ENCODE peak calls at places on chromosomes 3 and 15, in four cellular contexts. G is mammary epithelial cell, T is NCI-H1092 treated with DMSO at 0.1 percent for 48 hours, V is H54. J is an unnamed sample.

GRCh38 chr3:70822777-70823176 is 510.3 kb upstream of the MDFIC2 start:
- DNase-seq in T (peak), V (no peak), G (no peak), J (no peak)

GRCh38 chr3:149806171-149806778 is 6.7 kb upstream of the RNF13 start:
- DNase-seq in T (no peak), G (no peak), V (no peak), J (no peak)

GRCh38 chr15:73982251-73982962 is 9.7 kb downstream of the STOML1 start:
- DNase-seq in V (no peak), G (peak), T (no peak), J (peak)

GRCh38 chr3:123330441-123330991 is 118.4 kb downstream of the ADCY5 start:
- DNase-seq in V (no peak), G (no peak), T (no peak), J (no peak)

GRCh38 chr3:78988324-78988723 is 779.5 kb downstream of the ROBO1 start:
- DNase-seq in T (peak), V (no peak), G (no peak), J (peak)

GRCh38 chr3:30511524-30512278 is 94.7 kb upstream of the TGFBR2 start:
- DNase-seq in G (peak), V (peak), T (no peak), J (peak)

GRCh38 chr3:58088501-58088900 is 80.3 kb downstream of the FLNB start:
- DNase-seq in T (no peak), G (no peak), V (no peak), J (no peak)

GRCh38 chr3:100521439-100521845 is 29.0 kb downstream of the TMEM45A start:
- DNase-seq in T (no peak), G (no peak), V (no peak), J (no peak)

GRCh38 chr3:129621626-129622417 is 15.3 kb upstream of the PLXND1 start:
- DNase-seq in T (no peak), G (no peak), V (no peak), J (no peak)

GRCh38 chr3:141091416-141091815 is 40.3 kb downstream of the SPSB4 start:
- DNase-seq in T (peak), V (no peak), G (no peak), J (no peak)

GRCh38 chr3:180804871-180805430 is 107.5 kb upstream of the FXR1 start:
- DNase-seq in G (peak), V (no peak), T (peak), J (peak)

GRCh38 chr15:65311760-65312159 is 7.3 kb downstream of the RNU5B-1 start:
- DNase-seq in G (no peak), V (no peak), T (no peak), J (no peak)

GRCh38 chr3:50356553-50356952 is 2.8 kb downstream of the TMEM115 start:
- DNase-seq in G (no peak), T (no peak), V (no peak), J (peak)

GRCh38 chr3:135803291-135803690 is 162.2 kb upstream of the PPP2R3A start:
- DNase-seq in G (peak), T (no peak), V (no peak), J (no peak)

GRCh38 chr15:66224946-66225345 is 28.6 kb downstream of the MEGF11 start:
- DNase-seq in G (no peak), T (peak), V (no peak), J (no peak)

GRCh38 chr15:97177135-97177704 is 783.3 kb upstream of the ARRDC4 start:
- DNase-seq in T (peak), G (no peak), V (no peak), J (no peak)

GRCh38 chr3:29285356-29286070 is 4.6 kb downstream of the RBMS3 start:
- DNase-seq in G (peak), V (no peak), T (no peak), J (peak)

GRCh38 chr15:57436166-57436565 is 59.9 kb downstream of the CGNL1 start:
- DNase-seq in T (no peak), V (no peak), G (no peak), J (no peak)

GRCh38 chr3:71701251-71701650 is 24.0 kb downstream of the EIF4E3 start:
- DNase-seq in T (no peak), G (no peak), V (no peak), J (no peak)

GRCh38 chr3:71271616-71272015 is 311.9 kb downstream of the FOXP1 start:
- DNase-seq in G (no peak), V (no peak), T (no peak), J (no peak)

GRCh38 chr3:152200476-152201422 is 68.0 kb upstream of the MBNL1 start:
- DNase-seq in V (no peak), T (no peak), G (no peak), J (no peak)

GRCh38 chr3:19960670-19961069 is 13.8 kb downstream of the RAB5A start:
- DNase-seq in V (no peak), G (no peak), T (no peak), J (no peak)

GRCh38 chr15:50128266-50128665 is 9.2 kb upstream of the ATP8B4 start:
- DNase-seq in T (no peak), G (no peak), V (no peak), J (no peak)

GRCh38 chr3:188119846-188120245 is 34.1 kb upstream of the LPP start:
- DNase-seq in V (no peak), G (no peak), T (no peak), J (no peak)

GRCh38 chr3:67605377-67605776 is 49.0 kb downstream of the SUCLG2 start:
- DNase-seq in V (peak), T (no peak), G (peak), J (peak)

GRCh38 chr3:112931737-112932521 is 43.0 kb downstream of the CD200R1 start:
- DNase-seq in T (no peak), V (no peak), G (no peak), J (no peak)

GRCh38 chr3:103166890-103167289 is 732.1 kb downstream of the ZPLD1 start:
- DNase-seq in V (no peak), G (no peak), T (no peak), J (no peak)

GRCh38 chr3:56133423-56133822 is 334.8 kb downstream of the ERC2 start:
- DNase-seq in T (no peak), G (peak), V (peak), J (peak)

GRCh38 chr3:146326875-146327543 is 76.1 kb upstream of the PLSCR4 start:
- DNase-seq in T (no peak), V (peak), G (peak), J (peak)

GRCh38 chr15:70280781-70281180 is 183.1 kb upstream of the TLE3 start:
- DNase-seq in G (no peak), V (no peak), T (no peak), J (no peak)

GRCh38 chr3:131242201-131242600 is 139.4 kb upstream of the NUDT16 start:
- DNase-seq in T (no peak), V (no peak), G (no peak), J (no peak)

GRCh38 chr3:40623567-40623966 is 98.8 kb downstream of the ZNF621 start:
- DNase-seq in G (peak), V (no peak), T (no peak), J (peak)

GRCh38 chr15:61654918-61655317 is 405.3 kb downstream of the VPS13C start:
- DNase-seq in T (no peak), G (no peak), V (no peak), J (no peak)

GRCh38 chr3:153669527-153669926 is 451.7 kb upstream of the ARHGEF26 start:
- DNase-seq in V (no peak), T (no peak), G (no peak), J (no peak)

GRCh38 chr3:147368151-147368550 is 38.2 kb downstream of the ZIC4 start:
- DNase-seq in T (no peak), G (no peak), V (no peak), J (no peak)

J was measured in bronchial epithelial cell.